ENCODE peak calls at places on chromosomes 7 and 10, in six cellular contexts. L, O, F, U, W and J are unnamed samples.

GRCh38 chr10:74081192-74081803 is 69.3 kb downstream of the AP3M1 start:
- DNase-seq in L (peak), O (peak), F (no peak), U (peak), W (peak), J (peak)

GRCh38 chr10:120336910-120337540 is 120.0 kb upstream of the PLPP4 start:
- DNase-seq in L (no peak), O (peak), F (peak), U (peak), W (no peak), J (peak)

GRCh38 chr7:104252409-104253134 is 44.8 kb upstream of the ORC5 start:
- DNase-seq in L (no peak), O (no peak), F (no peak), U (no peak), W (no peak), J (no peak)

GRCh38 chr7:131103997-131104396 is 223.7 kb upstream of the MKLN1 start:
- DNase-seq in L (no peak), O (no peak), F (no peak), U (no peak), W (no peak), J (no peak)

GRCh38 chr7:83001362-83002040 is 161.2 kb downstream of the PCLO start:
- DNase-seq in L (no peak), O (no peak), F (peak), U (peak), W (no peak), J (no peak)

GRCh38 chr10:97408496-97408992 is 7.4 kb upstream of the RRP12 start:
- DNase-seq in L (no peak), O (no peak), F (no peak), U (peak), W (no peak), J (no peak)

GRCh38 chr10:63711361-63711760 is 190.2 kb downstream of the REEP3 start:
- DNase-seq in L (no peak), O (peak), F (no peak), U (no peak), W (no peak), J (no peak)

GRCh38 chr10:73232887-73233286 is 14.2 kb downstream of the DNAJC9 start:
- DNase-seq in L (no peak), O (no peak), F (no peak), U (no peak), W (no peak), J (no peak)

GRCh38 chr10:11931038-11931437 is 107.9 kb downstream of the PROSER2 start:
- DNase-seq in L (no peak), O (no peak), F (no peak), U (no peak), W (no peak), J (no peak)

GRCh38 chr7:36048902-36049240 is 104.2 kb upstream of the EEPD1 start:
- DNase-seq in L (no peak), O (no peak), F (no peak), U (no peak), W (no peak), J (no peak)

GRCh38 chr7:22586806-22587180 is 86.8 kb upstream of the STEAP1B start:
- DNase-seq in L (no peak), O (no peak), F (no peak), U (no peak), W (no peak), J (no peak)

GRCh38 chr10:110923856-110924493 is 4.6 kb downstream of the SHOC2 start:
- DNase-seq in L (no peak), O (no peak), F (no peak), U (no peak), W (no peak), J (no peak)

GRCh38 chr7:20075992-20076813 is 141.0 kb downstream of the MACC1 start:
- DNase-seq in L (no peak), O (no peak), F (no peak), U (no peak), W (no peak), J (no peak)

GRCh38 chr10:77586719-77587423 is 50.7 kb downstream of the KCNMA1 start:
- DNase-seq in L (no peak), O (no peak), F (no peak), U (peak), W (no peak), J (no peak)

GRCh38 chr10:86969421-86970041 is 1.2 kb downstream of the ADIRF start:
- DNase-seq in L (no peak), O (no peak), F (no peak), U (peak), W (no peak), J (no peak)

GRCh38 chr7:92723205-92723604 is 113.2 kb downstream of the CDK6 start:
- DNase-seq in L (no peak), O (no peak), F (no peak), U (no peak), W (no peak), J (no peak)